ENCODE peak calls at places on chromosomes 4 and X, in five cellular contexts. O is HCT116, Y is right lobe of liver, J is breast epithelium, P is tibial nerve. H is an unnamed sample.

GRCh38 chr4:47160095-47160494 is 128.7 kb downstream of the GABRB1 start:
- DNase-seq in O (no peak), Y (no peak), J (no peak), P (no peak), H (no peak)

GRCh38 chr4:76665721-76666120 is 230.7 kb downstream of the SHROOM3 start:
- DNase-seq in O (no peak), Y (no peak), J (no peak), P (no peak), H (no peak)

GRCh38 chrX:15853586-15854079 is 980 bp downstream of the AP1S2 start:
- DNase-seq in O (no peak), Y (no peak), J (no peak), P (no peak), H (no peak)

GRCh38 chr4:80913381-80913780 is 117.1 kb upstream of the BMP3 start:
- DNase-seq in O (no peak), Y (no peak), J (no peak), P (no peak), H (no peak)

GRCh38 chr4:186780291-186781031 is 56.8 kb upstream of the FAT1 start:
- DNase-seq in O (no peak), Y (no peak), J (no peak), P (no peak), H (no peak)

GRCh38 chr4:89137695-89138094 is 26.4 kb downstream of the TIGD2 start:
- DNase-seq in O (no peak), Y (no peak), J (no peak), P (no peak), H (no peak)

GRCh38 chrX:109294097-109294815 is 187.6 kb downstream of the GUCY2F start:
- DNase-seq in O (no peak), Y (no peak), J (no peak), P (no peak), H (no peak)

GRCh38 chr4:42412251-42412650 is 15.0 kb downstream of the SHISA3 start:
- DNase-seq in O (no peak), Y (no peak), J (no peak), P (no peak), H (no peak)

GRCh38 chr4:85393201-85393600 is 81.7 kb upstream of the ARHGAP24 start:
- DNase-seq in O (no peak), Y (no peak), J (no peak), P (no peak), H (no peak)

GRCh38 chrX:124518888-124519287 is 172.5 kb downstream of the SH2D1A start:
- DNase-seq in O (no peak), Y (no peak), J (no peak), P (no peak), H (no peak)

GRCh38 chrX:6026980-6027379 is 201.7 kb downstream of the NLGN4X start:
- DNase-seq in O (no peak), Y (no peak), J (no peak), P (no peak), H (no peak)

GRCh38 chrX:134177527-134177926 is 59.5 kb upstream of the CCDC160 start:
- DNase-seq in O (no peak), Y (no peak), J (no peak), P (no peak), H (no peak)

GRCh38 chr4:74105656-74106275 is 6.8 kb upstream of the CXCL2 start:
- DNase-seq in O (no peak), Y (peak), J (no peak), P (no peak), H (no peak)

GRCh38 chr4:73777612-73778011 is 37.2 kb downstream of the CXCL8 start:
- DNase-seq in O (no peak), Y (no peak), J (no peak), P (no peak), H (no peak)

GRCh38 chrX:136468391-136469103 is 19.2 kb upstream of the BRS3 start:
- DNase-seq in O (no peak), Y (no peak), J (no peak), P (no peak), H (no peak)

GRCh38 chr4:42625366-42625765 is 31.5 kb downstream of the ATP8A1 start:
- DNase-seq in O (no peak), Y (no peak), J (no peak), P (no peak), H (no peak)

GRCh38 chr4:80240976-80241375 is 25.5 kb upstream of the FGF5 start:
- DNase-seq in O (no peak), Y (no peak), J (no peak), P (no peak), H (no peak)

GRCh38 chr4:19707876-19708275 is 543.8 kb upstream of the SLIT2 start:
- DNase-seq in O (no peak), Y (no peak), J (no peak), P (no peak), H (no peak)

GRCh38 chrX:67734111-67734753 is 190.4 kb downstream of the AR start:
- DNase-seq in O (no peak), Y (no peak), J (no peak), P (no peak), H (no peak)

GRCh38 chrX:47191806-47192401 is 1.7 kb upstream of the UBA1 start:
- DNase-seq in O (no peak), Y (no peak), J (no peak), P (no peak), H (no peak)

GRCh38 chr4:6885953-6886557 is 23.6 kb upstream of the TBC1D14 start:
- DNase-seq in O (no peak), Y (peak), J (no peak), P (peak), H (no peak)

GRCh38 chr4:126718161-126718560 is 914.6 kb upstream of the INTU start:
- DNase-seq in O (no peak), Y (no peak), J (no peak), P (no peak), H (no peak)

GRCh38 chr4:25951390-25951952 is 37.5 kb downstream of the SMIM20 start:
- DNase-seq in O (no peak), Y (no peak), J (no peak), P (no peak), H (no peak)

GRCh38 chrX:28586891-28587635 is at the start of gene IL1RAPL1:
- DNase-seq in O (no peak), Y (no peak), J (no peak), P (no peak), H (peak)

GRCh38 chrX:24229400-24229879 is 79.9 kb downstream of the ZFX start:
- DNase-seq in O (no peak), Y (no peak), J (no peak), P (no peak), H (no peak)

GRCh38 chr4:37244583-37245390 is at the start of gene NWD2:
- DNase-seq in O (no peak), Y (no peak), J (no peak), P (no peak), H (no peak)

GRCh38 chrX:133653363-133653762 is 238.1 kb upstream of the GPC4 start:
- DNase-seq in O (no peak), Y (no peak), J (no peak), P (no peak), H (no peak)

GRCh38 chr4:45679411-45679810 is 444.4 kb downstream of the GABRG1 start:
- DNase-seq in O (no peak), Y (no peak), J (no peak), P (no peak), H (no peak)

GRCh38 chrX:39616098-39616729 is 481.5 kb downstream of the BCOR start:
- DNase-seq in O (no peak), Y (no peak), J (no peak), P (no peak), H (no peak)

GRCh38 chr4:82885410-82885809 is 5.5 kb downstream of the SEC31A start:
- DNase-seq in O (no peak), Y (no peak), J (no peak), P (no peak), H (no peak)

GRCh38 chr4:110371016-110371795 is 104.7 kb upstream of the ENPEP start:
- DNase-seq in O (no peak), Y (no peak), J (no peak), P (no peak), H (no peak)

GRCh38 chr4:16001484-16001858 is 38.5 kb upstream of the FGFBP2 start:
- DNase-seq in O (peak), Y (no peak), J (no peak), P (peak), H (peak)

GRCh38 chr4:40688446-40689095 is 58.9 kb upstream of the RBM47 start:
- DNase-seq in O (no peak), Y (no peak), J (no peak), P (no peak), H (no peak)

GRCh38 chr4:40685300-40685699 is 55.6 kb upstream of the RBM47 start:
- DNase-seq in O (no peak), Y (no peak), J (no peak), P (no peak), H (no peak)

GRCh38 chr4:40684404-40684803 is 54.7 kb upstream of the RBM47 start:
- DNase-seq in O (no peak), Y (no peak), J (no peak), P (no peak), H (no peak)

GRCh38 chr4:40686081-40686913 is 56.6 kb upstream of the RBM47 start:
- DNase-seq in O (no peak), Y (no peak), J (no peak), P (no peak), H (no peak)

GRCh38 chr4:40687676-40688389 is 58.2 kb upstream of the RBM47 start:
- DNase-seq in O (no peak), Y (no peak), J (no peak), P (no peak), H (no peak)
- TF ChIP-seq POLR2A in O (no peak), Y (no peak), J (no peak), P (no peak), H (no peak)

GRCh38 chr4:144557404-144557803 is 88.6 kb upstream of the HHIP start:
- DNase-seq in O (no peak), Y (no peak), J (no peak), P (no peak), H (no peak)
- TF ChIP-seq CTCF in O (no peak), Y (no peak), J (no peak), P (no peak), H (no peak)

DNA sequence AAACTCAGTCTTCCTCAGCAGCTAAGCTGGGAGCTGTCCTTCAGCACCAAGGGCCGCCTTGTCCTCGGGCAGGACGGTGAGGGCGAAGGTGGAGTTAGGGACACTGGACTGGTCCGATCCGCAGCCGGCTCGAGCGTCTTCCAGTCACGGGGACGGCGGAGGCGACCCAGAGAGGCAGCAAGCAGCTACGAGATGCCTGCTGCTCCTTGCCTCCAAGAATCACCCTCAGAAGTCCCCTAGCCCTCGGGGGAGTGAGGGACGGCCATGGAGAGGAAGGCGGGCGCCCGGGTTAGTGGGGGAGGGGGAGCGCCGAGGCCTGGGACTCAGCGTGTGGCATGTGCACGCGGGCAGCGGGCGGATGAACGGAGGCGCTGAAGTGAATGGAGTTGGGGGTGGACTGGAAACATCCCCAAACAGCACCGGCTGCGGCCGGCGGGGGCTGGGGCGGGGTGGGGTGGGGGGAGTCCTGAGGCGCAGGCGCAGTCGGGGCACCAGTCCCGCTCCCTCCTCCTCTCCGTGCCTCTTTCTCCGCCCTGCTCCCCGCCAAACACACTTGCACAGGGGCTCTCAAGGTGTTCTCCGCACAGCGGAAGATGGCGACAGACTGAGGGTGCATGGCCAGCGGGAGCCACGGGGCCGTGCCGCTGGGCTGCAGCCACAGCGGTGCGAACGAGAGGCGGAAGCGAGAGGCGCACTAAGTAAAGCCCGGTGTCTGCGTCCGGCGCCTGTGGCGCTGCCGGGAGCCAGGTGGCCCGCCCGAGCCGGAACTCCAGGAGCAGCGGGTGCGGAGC is at the start of gene NALF2:
- DNase-seq in O (peak), Y (peak), J (peak), P (peak), H (peak)
- TF ChIP-seq POLR2A in O (peak), Y (no peak), J (no peak), P (no peak), H (no peak)

DNA sequence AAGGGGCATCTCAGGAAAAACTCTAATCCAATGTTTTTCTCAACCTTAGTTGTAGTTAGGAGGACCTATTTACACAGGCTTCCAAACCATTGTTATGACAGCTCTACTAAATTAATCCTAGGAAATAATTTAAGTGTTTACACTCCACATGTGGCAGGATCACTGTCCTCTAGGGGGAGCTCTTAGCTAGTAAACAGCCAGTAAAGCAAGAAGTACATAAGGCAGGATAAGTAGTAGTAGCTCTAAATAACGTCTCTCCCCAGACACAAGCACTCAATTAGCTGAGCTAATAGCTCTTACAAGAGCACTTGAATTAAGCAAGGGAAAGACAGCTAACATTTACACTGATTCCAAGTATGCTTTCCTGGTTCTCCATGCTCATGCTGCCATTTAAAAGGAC is 37.3 kb downstream of the NUDT11 start:
- DNase-seq in O (peak), Y (no peak), J (no peak), P (no peak), H (no peak)
- TF ChIP-seq CTCF in O (peak), Y (peak), J (no peak), P (peak), H (peak)

DNA sequence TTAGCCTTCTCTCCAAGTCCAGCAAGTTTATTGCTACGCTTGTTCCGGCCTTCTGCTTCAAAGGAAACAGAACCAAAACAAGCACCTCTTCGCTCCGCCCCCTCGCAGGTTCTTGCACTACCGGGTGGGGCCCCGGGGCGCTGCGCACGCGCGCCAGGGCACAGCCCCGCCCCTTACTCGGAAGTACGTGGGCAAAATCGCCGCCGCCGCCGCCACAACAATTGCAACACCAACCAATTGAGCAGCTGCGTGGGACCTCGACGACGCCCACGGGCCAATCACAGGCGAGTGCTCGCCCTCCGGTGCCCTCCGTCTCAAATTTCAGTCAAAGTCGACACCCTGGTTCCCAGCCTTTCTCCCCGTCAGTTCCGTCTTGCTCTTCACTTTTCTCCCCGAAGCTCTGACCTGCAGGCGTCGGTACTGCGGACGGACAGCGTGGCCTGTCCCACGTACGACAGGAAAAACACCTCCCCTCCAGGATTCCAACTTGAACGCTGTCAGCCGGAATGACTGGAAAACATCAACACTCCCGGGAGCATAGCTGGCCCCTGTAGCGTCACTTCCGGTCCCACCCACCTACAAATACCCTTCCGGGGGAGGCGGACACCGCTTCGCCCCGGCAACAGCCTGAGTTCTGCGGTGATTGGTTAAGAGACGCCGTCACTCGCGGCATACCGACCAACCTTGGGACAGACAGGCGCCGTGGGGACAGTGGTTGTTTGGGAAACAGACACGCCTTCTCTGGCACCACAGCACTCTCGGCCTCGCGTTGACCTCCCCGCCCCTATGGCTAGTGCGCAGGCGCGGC is 624 bp upstream of the OTUD5 start:
- DNase-seq in O (peak), Y (peak), J (peak), P (peak), H (peak)
- TF ChIP-seq POLR2A in O (no peak), Y (peak), J (peak), P (peak), H (peak)

GRCh38 chr4:189294570-189294969 is 646.1 kb upstream of the FRG1 start:
- DNase-seq in O (no peak), Y (no peak), J (no peak), P (no peak), H (no peak)
- TF ChIP-seq CTCF in O (no peak), Y (no peak), J (no peak), P (no peak), H (no peak)